ENCODE peak calls at places on chromosomes 11 and 22, in ten cellular contexts. E is brain microvascular endothelial cell; C is astrocyte of the cerebellum; J is T1000; Y is NCI-H1436; M is stimulated activated CD4-positive, alpha-beta T cell treated with anti-CD3 and anti-CD28 coated beads, Interleukin-2, amount 100 ng/mL, for 48 hours; V is NCI-H774; X is AG04450; T is hepatocyte; F is activated T-cell treated with anti-CD3 and anti-CD28 coated beads for 1 hour. I is an unnamed sample.
A peak's percentile ranks its signal among the peaks of the same experiment; 100 is the strongest.

GRCh38 chr11:61004841-61005240 is 33.4 kb downstream of the CD6 start:
- DNase-seq in E (no peak), C (no peak), J (no peak), Y (no peak), M (no peak), V (no peak), X (no peak), T (no peak), F (no peak), I (peak; percentile 59)

GRCh38 chr22:20991252-20992055 is 9.4 kb downstream of the LZTR1 start:
- DNase-seq in E (no peak), C (no peak), J (no peak), Y (no peak), M (no peak), V (no peak), X (no peak), T (no peak), F (no peak), I (no peak)

GRCh38 chr11:87290304-87290922 is 252.7 kb downstream of the TMEM135 start:
- DNase-seq in E (peak; percentile 9), C (peak; percentile 58), J (no peak), Y (peak; percentile 73), M (no peak), V (peak; percentile 70), X (peak; percentile 24), T (peak; percentile 77), F (no peak), I (no peak)

GRCh38 chr22:47260551-47260950 is 498.1 kb downstream of the TBC1D22A start:
- DNase-seq in E (no peak), C (no peak), J (no peak), Y (no peak), M (no peak), V (no peak), X (no peak), T (no peak), F (no peak), I (no peak)

GRCh38 chr11:64522843-64523242 is 68.2 kb upstream of the SLC22A12 start:
- DNase-seq in E (no peak), C (no peak), J (no peak), Y (no peak), M (no peak), V (no peak), X (no peak), T (no peak), F (no peak), I (no peak)

GRCh38 chr11:109993786-109994185 is 99.4 kb upstream of the ZC3H12C start:
- DNase-seq in E (no peak), C (peak; percentile 93), J (no peak), Y (no peak), M (no peak), V (no peak), X (no peak), T (no peak), F (no peak), I (no peak)

GRCh38 chr11:16292167-16292859 is 64.0 kb downstream of the SOX6 start:
- DNase-seq in E (no peak), C (no peak), J (no peak), Y (peak; percentile 3), M (no peak), V (no peak), X (no peak), T (no peak), F (no peak), I (no peak)

GRCh38 chr11:34407121-34407813 is 31.5 kb upstream of the CAT start:
- DNase-seq in E (no peak), C (no peak), J (no peak), Y (no peak), M (no peak), V (no peak), X (no peak), T (no peak), F (no peak), I (no peak)

GRCh38 chr22:30610299-30610698 is 3.3 kb downstream of the TCN2 start:
- DNase-seq in E (no peak), C (no peak), J (no peak), Y (no peak), M (no peak), V (no peak), X (no peak), T (no peak), F (no peak), I (no peak)

GRCh38 chr11:71304045-71304444 is 51.7 kb upstream of the SHANK2 start:
- DNase-seq in E (no peak), C (no peak), J (no peak), Y (no peak), M (no peak), V (no peak), X (no peak), T (no peak), F (no peak), I (no peak)

GRCh38 chr11:67252831-67253239 is 13.4 kb upstream of the GRK2 start:
- DNase-seq in E (peak; percentile 22), C (no peak), J (no peak), Y (no peak), M (no peak), V (no peak), X (no peak), T (no peak), F (no peak), I (peak; percentile 73)

GRCh38 chr22:42842658-42843370 is 14.3 kb downstream of the ARFGAP3 start:
- DNase-seq in E (peak; percentile 22), C (no peak), J (no peak), Y (no peak), M (no peak), V (no peak), X (no peak), T (no peak), F (no peak), I (no peak)

GRCh38 chr11:62805991-62806441 is 776 bp upstream of the NXF1 start:
- DNase-seq in E (no peak), C (no peak), J (no peak), Y (no peak), M (no peak), V (no peak), X (no peak), T (no peak), F (no peak), I (peak; percentile 58)

GRCh38 chr11:43419460-43419859 is 60.7 kb downstream of the TTC17 start:
- DNase-seq in E (peak; percentile 34), C (peak; percentile 31), J (no peak), Y (peak; percentile 9), M (peak; percentile 17), V (peak; percentile 1), X (no peak), T (peak; percentile 68), F (no peak), I (peak; percentile 70)

GRCh38 chr11:86745571-86745970 is 54.8 kb upstream of the PRSS23 start:
- DNase-seq in E (peak; percentile 47), C (no peak), J (no peak), Y (no peak), M (no peak), V (no peak), X (no peak), T (no peak), F (no peak), I (no peak)

GRCh38 chr11:27701262-27702105 is 1.2 kb upstream of the BDNF start:
- DNase-seq in E (peak; percentile 82), C (no peak), J (peak; percentile 40), Y (no peak), M (no peak), V (peak; percentile 46), X (no peak), T (peak; percentile 59), F (no peak), I (no peak)

GRCh38 chr11:112722876-112723275 is 238.3 kb upstream of the NCAM1 start:
- DNase-seq in E (no peak), C (no peak), J (no peak), Y (no peak), M (no peak), V (no peak), X (no peak), T (no peak), F (no peak), I (no peak)

GRCh38 chr11:63683133-63683991 is 2.1 kb downstream of the RTN3 start:
- DNase-seq in E (no peak), C (peak; percentile 26), J (no peak), Y (no peak), M (no peak), V (no peak), X (no peak), T (no peak), F (no peak), I (no peak)

GRCh38 chr11:66068923-66069714 is 953 bp upstream of the PACS1 start:
- DNase-seq in E (peak; percentile 48), C (no peak), J (peak; percentile 59), Y (no peak), M (no peak), V (no peak), X (no peak), T (peak; percentile 52), F (no peak), I (peak; percentile 63)

GRCh38 chr11:65419773-65420481 is 2.7 kb upstream of the NEAT1 start:
- DNase-seq in E (peak; percentile 92), C (peak; percentile 73), J (no peak), Y (peak; percentile 31), M (no peak), V (peak; percentile 80), X (no peak), T (peak; percentile 94), F (no peak), I (peak; percentile 79)

GRCh38 chr22:24834845-24835570 is 29.0 kb downstream of the SGSM1 start:
- DNase-seq in E (no peak), C (no peak), J (no peak), Y (peak; percentile 32), M (no peak), V (no peak), X (no peak), T (peak; percentile 55), F (no peak), I (no peak)

GRCh38 chr11:121933694-121934093 is 182.3 kb downstream of the BLID start:
- DNase-seq in E (no peak), C (no peak), J (no peak), Y (no peak), M (no peak), V (no peak), X (no peak), T (no peak), F (no peak), I (no peak)

GRCh38 chr11:64477675-64478074 is 113.3 kb upstream of the SLC22A12 start:
- DNase-seq in E (no peak), C (no peak), J (no peak), Y (no peak), M (no peak), V (no peak), X (no peak), T (no peak), F (no peak), I (no peak)

GRCh38 chr22:19146215-19146968 is 1.9 kb upstream of the ESS2 start:
- DNase-seq in E (no peak), C (no peak), J (no peak), Y (no peak), M (no peak), V (no peak), X (no peak), T (no peak), F (no peak), I (no peak)

GRCh38 chr11:121524233-121524631 is 71.5 kb upstream of the SORL1-AS1 start:
- DNase-seq in E (no peak), C (no peak), J (no peak), Y (no peak), M (no peak), V (no peak), X (no peak), T (no peak), F (no peak), I (no peak)

GRCh38 chr11:47435687-47436086 is 9.4 kb upstream of the PSMC3 start:
- DNase-seq in E (no peak), C (no peak), J (no peak), Y (no peak), M (no peak), V (no peak), X (no peak), T (no peak), F (no peak), I (no peak)

GRCh38 chr22:23058481-23059336 is 11.6 kb upstream of the GNAZ start:
- DNase-seq in E (no peak), C (no peak), J (no peak), Y (no peak), M (no peak), V (no peak), X (no peak), T (peak; percentile 3), F (no peak), I (peak; percentile 34)

GRCh38 chr11:69241075-69241740 is 52.7 kb upstream of the MYEOV start:
- DNase-seq in E (no peak), C (no peak), J (no peak), Y (no peak), M (no peak), V (no peak), X (no peak), T (no peak), F (no peak), I (no peak)

I was measured in activated CD8-positive, alpha-beta memory T cell treated with anti-CD3 and anti-CD28 coated beads, Interleukin-2, amount 10 ng/mL, durations not matched to agents 7 days and 5 days.